ENCODE peak calls at places on chromosomes 7 and 10, in seven cellular contexts. R, T, F, Q, V, H and L are unnamed samples.

GRCh38 chr7:38034062-38034907 is 113.8 kb downstream of the EPDR1 start:
- DNase-seq in R (no peak), T (no peak), F (no peak), Q (no peak), V (no peak), H (no peak), L (no peak)

GRCh38 chr7:155824195-155824915 is 12.1 kb upstream of the SHH start:
- DNase-seq in R (no peak), T (no peak), F (no peak), Q (no peak), V (no peak), H (no peak), L (no peak)

GRCh38 chr7:47382200-47382599 is 199.7 kb downstream of the TNS3 start:
- DNase-seq in R (no peak), T (no peak), F (no peak), Q (no peak), V (no peak), H (no peak), L (no peak)

GRCh38 chr7:77327067-77327931 is 88.8 kb downstream of the GSAP start:
- DNase-seq in R (no peak), T (no peak), F (no peak), Q (no peak), V (no peak), H (peak), L (no peak)

GRCh38 chr7:3267928-3268690 is 32.9 kb upstream of the SDK1 start:
- DNase-seq in R (no peak), T (no peak), F (no peak), Q (no peak), V (no peak), H (no peak), L (no peak)

GRCh38 chr10:71433116-71433982 is 36.6 kb downstream of the CDH23 start:
- DNase-seq in R (no peak), T (no peak), F (no peak), Q (no peak), V (no peak), H (no peak), L (no peak)

GRCh38 chr10:115566867-115567266 is 473.7 kb downstream of the ATRNL1 start:
- DNase-seq in R (no peak), T (no peak), F (no peak), Q (no peak), V (no peak), H (peak), L (no peak)

GRCh38 chr10:116880716-116881440 is 31.6 kb downstream of the ENO4 start:
- DNase-seq in R (no peak), T (no peak), F (no peak), Q (no peak), V (no peak), H (no peak), L (no peak)

GRCh38 chr7:101308245-101309085 is 13.1 kb downstream of the IFT22 start:
- DNase-seq in R (no peak), T (peak), F (peak), Q (no peak), V (no peak), H (peak), L (peak)

GRCh38 chr10:88848499-88848898 is 3.1 kb downstream of the ANKRD22 start:
- DNase-seq in R (peak), T (no peak), F (no peak), Q (no peak), V (no peak), H (no peak), L (no peak)

GRCh38 chr10:2963889-2964631 is 103.3 kb upstream of the PFKP start:
- DNase-seq in R (no peak), T (no peak), F (no peak), Q (peak), V (no peak), H (no peak), L (no peak)

GRCh38 chr10:26721561-26721960 is 24.1 kb downstream of the PDSS1 start:
- DNase-seq in R (no peak), T (no peak), F (no peak), Q (no peak), V (no peak), H (no peak), L (no peak)

GRCh38 chr10:3747984-3748383 is 37.0 kb downstream of the KLF6 start:
- DNase-seq in R (no peak), T (no peak), F (no peak), Q (no peak), V (no peak), H (peak), L (no peak)

GRCh38 chr7:119415682-119416081 is 857.3 kb upstream of the KCND2 start:
- DNase-seq in R (no peak), T (no peak), F (no peak), Q (no peak), V (no peak), H (no peak), L (no peak)

GRCh38 chr7:105911961-105912575 is 35.7 kb upstream of the ATXN7L1 start:
- DNase-seq in R (no peak), T (no peak), F (no peak), Q (no peak), V (no peak), H (no peak), L (no peak)

GRCh38 chr10:623477-624311 is 65.8 kb downstream of the DIP2C start:
- DNase-seq in R (no peak), T (no peak), F (no peak), Q (no peak), V (no peak), H (no peak), L (no peak)

GRCh38 chr10:103856497-103857175 is 1.3 kb upstream of the SH3PXD2A start:
- DNase-seq in R (no peak), T (no peak), F (no peak), Q (no peak), V (no peak), H (peak), L (no peak)

GRCh38 chr7:129168219-129168991 is 20.0 kb upstream of the SMO start:
- DNase-seq in R (no peak), T (peak), F (no peak), Q (no peak), V (no peak), H (no peak), L (peak)

GRCh38 chr10:48509974-48510692 is 94.7 kb downstream of the ARHGAP22 start:
- DNase-seq in R (no peak), T (peak), F (peak), Q (no peak), V (no peak), H (peak), L (peak)

GRCh38 chr7:28017372-28017771 is 163.2 kb downstream of the JAZF1 start:
- DNase-seq in R (no peak), T (no peak), F (no peak), Q (no peak), V (no peak), H (no peak), L (no peak)

GRCh38 chr7:2760098-2760889 is 72.3 kb downstream of the AMZ1 start:
- DNase-seq in R (peak), T (peak), F (peak), Q (no peak), V (no peak), H (peak), L (peak)

GRCh38 chr10:93392111-93392510 is 90.0 kb downstream of the MYOF start:
- DNase-seq in R (no peak), T (no peak), F (no peak), Q (no peak), V (no peak), H (no peak), L (no peak)

GRCh38 chr10:50224330-50224952 is 26.9 kb downstream of the ASAH2 start:
- DNase-seq in R (peak), T (peak), F (peak), Q (no peak), V (peak), H (peak), L (peak)

GRCh38 chr7:89618269-89618668 is 536.0 kb upstream of the STEAP1 start:
- DNase-seq in R (no peak), T (no peak), F (no peak), Q (no peak), V (no peak), H (no peak), L (no peak)

GRCh38 chr10:124142296-124142853 is 49.0 kb upstream of the CHST15 start:
- DNase-seq in R (no peak), T (no peak), F (no peak), Q (no peak), V (no peak), H (no peak), L (no peak)

GRCh38 chr7:91085175-91085574 is 179.1 kb upstream of the FZD1 start:
- DNase-seq in R (no peak), T (no peak), F (no peak), Q (no peak), V (no peak), H (no peak), L (no peak)

GRCh38 chr7:91091631-91092030 is 172.6 kb upstream of the FZD1 start:
- DNase-seq in R (no peak), T (no peak), F (no peak), Q (no peak), V (no peak), H (no peak), L (no peak)

GRCh38 chr7:91090684-91091083 is 173.5 kb upstream of the FZD1 start:
- DNase-seq in R (no peak), T (no peak), F (no peak), Q (no peak), V (no peak), H (no peak), L (no peak)

GRCh38 chr7:91089382-91089963 is 174.8 kb upstream of the FZD1 start:
- DNase-seq in R (peak), T (no peak), F (no peak), Q (no peak), V (no peak), H (peak), L (peak)

DNA sequence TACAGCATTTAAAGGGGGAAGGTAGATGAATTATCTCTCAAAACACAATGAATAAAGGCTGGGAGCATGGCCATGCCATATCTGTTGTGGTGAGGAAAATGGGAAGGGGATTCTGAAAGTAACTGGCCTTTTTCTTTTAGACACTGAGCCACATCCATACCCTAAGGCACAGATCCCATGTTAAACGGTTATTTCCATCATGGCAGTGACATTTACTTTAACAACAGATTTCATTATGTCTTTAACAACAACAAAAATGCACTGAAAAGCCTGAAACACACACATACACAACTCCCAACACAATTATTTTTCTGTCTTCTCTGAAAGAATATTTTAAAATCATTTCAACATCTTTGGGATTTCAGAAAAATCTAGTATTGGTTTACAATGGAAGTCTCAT is 176.1 kb upstream of the FZD1 start:
- DNase-seq in R (no peak), T (no peak), F (no peak), Q (no peak), V (no peak), H (no peak), L (no peak)
- TF ChIP-seq SP1 in R (no peak), T (no peak), F (no peak), Q (no peak), V (no peak), H (no peak), L (no peak)

GRCh38 chr7:150332852-150333635 is 8.4 kb downstream of the RARRES2 start:
- DNase-seq in R (no peak), T (no peak), F (peak), Q (no peak), V (no peak), H (no peak), L (no peak)
- TF ChIP-seq SP1 in R (no peak), T (no peak), F (no peak), Q (no peak), V (no peak), H (no peak), L (no peak)

DNA sequence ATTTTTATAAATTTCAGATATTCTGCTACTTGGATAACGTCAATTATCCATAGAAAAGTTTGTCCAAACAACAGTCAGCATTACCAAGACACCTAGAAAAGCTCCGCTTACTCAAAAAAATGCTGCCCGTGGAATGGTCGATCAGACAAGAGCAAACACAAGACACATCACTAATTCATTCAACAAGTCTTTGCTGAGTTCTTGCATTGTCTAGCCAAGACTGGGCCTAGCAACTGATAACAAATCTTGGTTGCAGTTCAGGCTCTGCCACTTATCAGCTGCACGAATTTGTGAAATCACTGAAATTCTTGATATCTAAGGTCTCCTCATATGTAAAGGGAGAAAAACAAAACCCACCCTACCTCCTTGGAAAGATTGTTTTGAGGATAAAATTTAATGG is 168.3 kb downstream of the AKR1D1 start:
- DNase-seq in R (no peak), T (no peak), F (no peak), Q (no peak), V (no peak), H (no peak), L (no peak)
- TF ChIP-seq SP1 in R (no peak), T (no peak), F (no peak), Q (no peak), V (no peak), H (no peak), L (no peak)

DNA sequence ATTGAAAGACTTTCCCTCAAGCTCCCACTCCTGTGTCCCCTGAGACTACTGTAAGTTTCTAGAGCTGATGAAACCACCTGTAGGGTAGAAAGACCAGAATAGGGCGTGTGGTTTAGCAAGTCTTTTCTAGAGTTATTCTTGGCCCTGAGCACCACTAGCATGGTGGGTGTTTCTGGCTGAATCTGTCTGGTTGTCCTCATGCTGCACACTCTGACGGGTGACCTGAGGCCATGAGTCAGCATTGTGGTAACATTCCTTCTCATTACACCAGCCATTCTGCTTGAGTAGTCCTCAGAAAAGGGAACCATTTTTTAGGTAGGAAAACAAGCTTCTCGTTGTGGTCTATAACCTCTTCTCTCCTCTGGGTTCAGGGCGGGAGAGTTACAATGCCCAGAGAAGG is 250.3 kb downstream of the SNX13 start:
- DNase-seq in R (no peak), T (no peak), F (no peak), Q (no peak), V (peak), H (no peak), L (no peak)
- TF ChIP-seq SP1 in R (no peak), T (no peak), F (no peak), Q (no peak), V (no peak), H (no peak), L (no peak)

GRCh38 chr10:79142064-79142491 is 73.3 kb downstream of the ZMIZ1 start:
- DNase-seq in R (no peak), T (no peak), F (no peak), Q (no peak), V (no peak), H (no peak), L (no peak)
- TF ChIP-seq SP1 in R (no peak), T (no peak), F (no peak), Q (no peak), V (no peak), H (no peak), L (no peak)